ENCODE peak calls at places on chromosomes 7 and 10, in seven cellular contexts. X is breast epithelium, H is HepG2, M is HCT116, W is right lobe of liver, B is endothelial cell of umbilical vein, U is A549. L is an unnamed sample.

GRCh38 chr10:74432841-74433594 is 282.0 kb downstream of the ADK start:
- DNase-seq in X (no peak), M (no peak), U (peak; percentile 18), B (no peak), H (no peak), W (no peak), L (peak; percentile 5)

GRCh38 chr10:29200280-29200679 is 88.6 kb upstream of the LYZL1 start:
- DNase-seq in X (no peak), H (no peak), M (no peak), W (no peak), U (no peak), B (peak; percentile 1), L (no peak)

GRCh38 chr7:129636641-129637040 is 25.1 kb downstream of the NRF1 start:
- DNase-seq in W (no peak), X (no peak), B (no peak), M (no peak), H (no peak), U (no peak), L (no peak)

GRCh38 chr7:140595468-140596147 is 45.0 kb downstream of the DENND2A start:
- DNase-seq in U (no peak), X (no peak), W (no peak), H (peak; percentile 16), B (no peak), M (no peak), L (no peak)

GRCh38 chr7:5296627-5297226 is 14.0 kb downstream of the SLC29A4 start:
- DNase-seq in W (no peak), X (no peak), B (peak; percentile 13), M (no peak), H (no peak), U (no peak), L (no peak)

GRCh38 chr7:4904346-4904745 is 20.8 kb upstream of the RADIL start:
- DNase-seq in U (no peak), H (no peak), X (no peak), W (no peak), M (no peak), B (no peak), L (no peak)

GRCh38 chr10:132420469-132421376 is 23.7 kb downstream of the PWWP2B start:
- DNase-seq in W (no peak), U (peak; percentile 52), B (no peak), H (peak; percentile 18), M (no peak), X (no peak), L (peak; percentile 75)

GRCh38 chr7:24290004-24290641 is 6.1 kb downstream of the NPY start:
- DNase-seq in M (peak; percentile 76), W (no peak), X (no peak), U (peak; percentile 75), B (peak; percentile 20), H (peak; percentile 60), L (peak; percentile 54)

GRCh38 chr10:49611166-49611814 is 1.2 kb downstream of the SLC18A3 start:
- DNase-seq in X (no peak), M (no peak), U (no peak), H (no peak), W (no peak), B (no peak), L (no peak)

GRCh38 chr10:128151031-128151430 is 24.8 kb upstream of the MKI67 start:
- DNase-seq in W (no peak), H (no peak), M (no peak), B (no peak), X (no peak), U (no peak), L (no peak)

GRCh38 chr10:69438531-69439349 is 12.5 kb upstream of the TSPAN15 start:
- DNase-seq in X (no peak), M (peak; percentile 42), U (peak; percentile 84), W (no peak), H (no peak), B (no peak), L (peak; percentile 66)

GRCh38 chr7:130954918-130955559 is 221.0 kb upstream of the KLF14 start:
- DNase-seq in B (no peak), U (no peak), M (no peak), W (no peak), X (no peak), H (no peak), L (no peak)

GRCh38 chr7:20217193-20217948 is at the start of gene MACC1:
- DNase-seq in H (no peak), B (no peak), W (no peak), U (no peak), X (peak; percentile 82), M (peak; percentile 93), L (no peak)

GRCh38 chr10:10892290-10892875 is 125.3 kb upstream of the CELF2 start:
- DNase-seq in B (no peak), H (no peak), W (no peak), M (no peak), U (no peak), X (no peak), L (no peak)

GRCh38 chr10:10605551-10606081 is 412.1 kb upstream of the CELF2 start:
- DNase-seq in U (no peak), B (peak; percentile 13), W (no peak), M (no peak), H (no peak), X (no peak), L (no peak)

GRCh38 chr7:137289101-137289500 is 54.4 kb downstream of the PTN start:
- DNase-seq in M (no peak), H (no peak), X (no peak), W (no peak), U (no peak), B (no peak), L (no peak)

GRCh38 chr7:55521543-55522267 is 50.6 kb downstream of the VOPP1 start:
- DNase-seq in B (no peak), M (no peak), W (no peak), U (no peak), H (no peak), X (no peak), L (no peak)

GRCh38 chr7:150385240-150385830 is 6.2 kb downstream of the ZNF775 start:
- DNase-seq in X (no peak), B (no peak), H (no peak), W (no peak), U (no peak), M (no peak), L (no peak)

GRCh38 chr10:104308439-104308903 is 29.8 kb downstream of the ITPRIP start:
- DNase-seq in B (no peak), H (no peak), M (no peak), X (no peak), U (no peak), W (no peak), L (no peak)

GRCh38 chr10:2982146-2982545 is 85.2 kb upstream of the PFKP start:
- DNase-seq in U (no peak), W (no peak), X (no peak), B (no peak), M (no peak), H (no peak), L (no peak)

GRCh38 chr10:2984682-2985081 is 82.7 kb upstream of the PFKP start:
- DNase-seq in H (no peak), M (no peak), X (no peak), W (no peak), U (no peak), B (no peak), L (no peak)

GRCh38 chr10:2986341-2986933 is 80.9 kb upstream of the PFKP start:
- DNase-seq in W (no peak), B (no peak), U (no peak), H (no peak), M (no peak), X (no peak), L (no peak)

GRCh38 chr10:2987185-2987768 is 80.1 kb upstream of the PFKP start:
- DNase-seq in X (no peak), W (no peak), U (no peak), B (no peak), H (no peak), M (no peak), L (no peak)

DNA sequence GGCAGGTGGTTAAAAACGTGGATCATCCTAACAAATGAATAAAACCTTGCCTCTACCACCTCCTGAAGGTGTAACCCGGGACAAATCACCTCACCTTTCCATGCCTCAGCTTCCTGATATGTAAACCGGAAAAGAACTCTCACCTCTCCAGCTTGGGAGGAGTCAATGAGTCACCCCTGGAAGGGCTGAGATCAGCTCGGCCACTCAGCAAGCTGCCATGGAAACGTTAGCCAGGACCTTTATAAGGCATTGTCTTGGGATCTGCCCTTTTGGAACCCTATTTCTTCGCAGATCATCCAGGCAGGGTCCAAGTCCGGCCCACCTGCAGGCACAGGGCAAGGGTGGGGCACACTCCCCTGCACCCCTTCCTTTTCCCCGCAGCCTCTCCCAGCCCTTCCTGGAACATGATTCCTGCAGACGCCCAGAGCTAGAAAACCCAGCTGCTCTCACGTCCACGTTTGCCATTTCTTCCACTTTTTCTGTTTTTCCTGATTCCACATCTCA is 81.6 kb upstream of the PFKP start:
- DNase-seq in B (peak; percentile 65), H (no peak), M (peak; percentile 73), X (no peak), W (no peak), U (peak; percentile 53), L (peak; percentile 52)
- TF ChIP-seq POLR2A in B (no peak), H (no peak), M (peak; percentile 41), X (no peak), W (no peak), U (no peak), L (no peak)

GRCh38 chr7:10973061-10973941 is at the start of gene PHF14:
- DNase-seq in W (peak; percentile 98), H (peak; percentile 97), B (peak; percentile 98), U (peak; percentile 98), X (peak; percentile 96), M (peak; percentile 93), L (peak; percentile 94)
- TF ChIP-seq POLR2A in W (peak; percentile 75), H (peak; percentile 85), B (peak; percentile 86), U (peak; percentile 88), X (peak; percentile 52), M (peak; percentile 23), L (peak; percentile 92)

DNA sequence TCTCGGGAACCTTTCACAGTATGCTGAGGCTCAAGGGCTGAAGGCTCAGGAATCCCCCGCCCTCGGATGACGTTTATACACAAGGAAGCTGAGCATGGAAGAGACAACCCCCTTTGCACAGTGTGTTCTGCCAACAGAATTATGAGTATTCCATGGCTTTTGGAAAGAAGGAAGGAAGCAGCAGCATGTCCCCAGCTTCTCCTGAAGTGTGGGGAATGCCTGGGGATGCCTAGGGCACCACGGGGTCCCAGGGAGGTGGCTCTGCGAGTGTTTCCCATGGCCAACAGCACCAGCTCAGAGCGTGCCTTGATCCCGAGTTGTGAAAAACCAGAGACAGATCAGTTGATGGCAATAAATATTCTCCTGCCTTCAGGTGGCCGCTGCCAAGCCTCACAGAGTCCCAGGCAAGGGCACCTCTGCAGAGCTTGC is 88.8 kb upstream of the DDC start:
- DNase-seq in W (peak; percentile 37), H (no peak), U (no peak), B (no peak), X (no peak), M (no peak), L (no peak)
- TF ChIP-seq POLR2A in W (no peak), H (no peak), U (no peak), B (no peak), X (no peak), M (no peak), L (no peak)

DNA sequence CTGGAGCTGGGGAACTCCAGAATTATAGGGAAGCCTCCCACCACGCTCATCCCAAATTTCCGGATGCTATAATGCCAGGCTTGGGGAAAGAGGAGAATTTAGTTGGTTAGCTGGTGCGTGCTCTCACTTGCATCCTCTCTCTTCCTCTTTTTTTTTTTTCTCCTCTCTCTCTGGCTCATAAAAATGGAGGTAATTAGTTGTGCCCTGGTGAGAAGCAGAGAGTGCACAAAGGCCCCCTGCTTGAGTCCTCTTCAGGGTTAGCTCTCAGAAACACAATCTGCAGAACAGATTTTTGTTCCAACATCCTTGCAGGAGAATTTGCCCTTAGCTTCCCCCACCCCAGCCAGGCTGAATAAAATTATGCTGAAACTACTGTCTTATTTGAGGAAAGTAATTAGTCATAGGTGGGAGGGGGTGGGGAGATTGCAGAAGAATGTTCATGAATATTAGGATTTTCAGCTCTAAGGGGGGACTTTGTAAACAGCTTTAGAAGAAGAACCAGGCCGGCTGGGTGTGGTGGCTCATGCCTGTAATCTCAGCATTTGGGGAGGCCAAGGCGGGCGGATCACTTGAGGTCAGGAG is 7.6 kb downstream of the SERPINE1 start:
- DNase-seq in B (peak; percentile 40), M (no peak), H (no peak), U (no peak), X (no peak), W (no peak), L (no peak)
- TF ChIP-seq POLR2A in B (peak; percentile 63), M (no peak), H (no peak), U (no peak), X (no peak), W (peak; percentile 32), L (no peak)